ENCODE peak calls at places on chromosomes 2 and 18, in four cellular contexts. G is mesenchymal stem cell, R is SK-N-SH, C is tibial nerve. D is an unnamed sample.

GRCh38 chr2:201191132-201191875 is 8.4 kb downstream of the CASP10 start:
- DNase-seq in G (no peak), R (no peak), C (no peak), D (no peak)

GRCh38 chr2:2828774-2829368 is 497.8 kb upstream of the MYT1L start:
- DNase-seq in G (no peak), R (no peak), C (no peak), D (no peak)

GRCh38 chr2:44751754-44752479 is 189.6 kb upstream of the SIX3 start:
- DNase-seq in G (no peak), R (no peak), C (no peak), D (no peak)

GRCh38 chr2:86476092-86476491 is 34.9 kb downstream of the KDM3A start:
- DNase-seq in G (no peak), R (no peak), C (no peak), D (no peak)

GRCh38 chr18:47334966-47335365 is 83.5 kb upstream of the SKOR2 start:
- DNase-seq in G (no peak), R (no peak), C (no peak), D (no peak)

GRCh38 chr2:188146888-188147287 is 144.8 kb upstream of the GULP1 start:
- DNase-seq in G (no peak), R (no peak), C (no peak), D (no peak)

GRCh38 chr18:79796531-79797390 is 977 bp upstream of the KCNG2 start:
- DNase-seq in G (no peak), R (no peak), C (no peak), D (no peak)

GRCh38 chr2:178066890-178067669 is 5.5 kb downstream of the PDE11A start:
- DNase-seq in G (no peak), R (no peak), C (no peak), D (no peak)

GRCh38 chr2:116442418-116442817 is 1372.1 kb upstream of the DDX18 start:
- DNase-seq in G (no peak), R (no peak), C (no peak), D (no peak)

GRCh38 chr2:65491381-65491903 is 59.0 kb upstream of the SPRED2 start:
- DNase-seq in G (no peak), R (no peak), C (no peak), D (no peak)

GRCh38 chr2:177588671-177589070 is 196.1 kb downstream of the AGPS start:
- DNase-seq in G (no peak), R (no peak), C (no peak), D (no peak)

GRCh38 chr2:104853926-104854506 is at the start of gene POU3F3:
- DNase-seq in G (no peak), R (peak; percentile 93), C (no peak), D (no peak)

GRCh38 chr2:43648979-43649701 is 12.1 kb downstream of the PLEKHH2 start:
- DNase-seq in G (peak; percentile 33), R (no peak), C (no peak), D (no peak)

GRCh38 chr18:892316-892715 is 12.4 kb upstream of the ADCYAP1 start:
- DNase-seq in G (no peak), R (no peak), C (no peak), D (no peak)

GRCh38 chr2:3478846-3479385 is 40.4 kb downstream of the ADI1 start:
- DNase-seq in G (no peak), R (no peak), C (no peak), D (no peak)

GRCh38 chr2:28956890-28957289 is 24.2 kb upstream of the TOGARAM2 start:
- DNase-seq in G (peak; percentile 35), R (no peak), C (no peak), D (no peak)

GRCh38 chr2:167708998-167709397 is 538.4 kb downstream of the STK39 start:
- DNase-seq in G (no peak), R (no peak), C (no peak), D (no peak)

GRCh38 chr2:232839680-232840079 is 30.4 kb upstream of the SNORC start:
- DNase-seq in G (no peak), R (no peak), C (peak; percentile 25), D (no peak)

GRCh38 chr2:49241991-49242390 is 87.7 kb upstream of the FSHR start:
- DNase-seq in G (peak; percentile 40), R (no peak), C (no peak), D (no peak)

GRCh38 chr2:4246364-4247131 is 543.2 kb downstream of the DCDC2C start:
- DNase-seq in G (no peak), R (no peak), C (no peak), D (no peak)

GRCh38 chr18:75211002-75211621 is 515 bp downstream of the TSHZ1 start:
- DNase-seq in G (no peak), R (no peak), C (no peak), D (no peak)

GRCh38 chr2:55862673-55863390 is 60.8 kb downstream of the EFEMP1 start:
- DNase-seq in G (peak; percentile 100), R (no peak), C (peak; percentile 21), D (no peak)

GRCh38 chr18:60935046-60935445 is 398.2 kb upstream of the CDH20 start:
- DNase-seq in G (no peak), R (no peak), C (no peak), D (no peak)

GRCh38 chr2:1972428-1972827 is 228.1 kb upstream of the PXDN start:
- DNase-seq in G (no peak), R (peak; percentile 87), C (no peak), D (no peak)

GRCh38 chr2:56338232-56338631 is 154.4 kb downstream of the CCDC85A start:
- DNase-seq in G (no peak), R (no peak), C (no peak), D (no peak)

GRCh38 chr2:234770081-234770506 is 181.7 kb upstream of the SH3BP4 start:
- DNase-seq in G (peak; percentile 36), R (peak; percentile 57), C (no peak), D (no peak)

GRCh38 chr2:180196419-180196977 is 189.4 kb upstream of the CWC22 start:
- DNase-seq in G (peak; percentile 10), R (no peak), C (no peak), D (no peak)

GRCh38 chr18:24196764-24197163 is 57.9 kb downstream of the CABYR start:
- DNase-seq in G (no peak), R (no peak), C (no peak), D (no peak)

GRCh38 chr2:210007895-210008294 is 5.5 kb downstream of the RPE start:
- DNase-seq in G (peak; percentile 25), R (no peak), C (no peak), D (no peak)

GRCh38 chr2:174011796-174012195 is 46.6 kb upstream of the SP3 start:
- DNase-seq in G (no peak), R (no peak), C (no peak), D (no peak)

GRCh38 chr2:16653083-16653375 is 12.6 kb downstream of the CYRIA start:
- DNase-seq in G (no peak), R (no peak), C (no peak), D (no peak)

GRCh38 chr2:130391058-130391871 is 35.4 kb downstream of the PTPN18 start:
- DNase-seq in G (peak; percentile 81), R (peak; percentile 89), C (peak; percentile 56), D (peak; percentile 29)

GRCh38 chr2:27977623-27978312 is 87.2 kb downstream of the BABAM2 start:
- DNase-seq in G (peak; percentile 81), R (no peak), C (no peak), D (no peak)

GRCh38 chr2:26150243-26150642 is 22.6 kb upstream of the GAREM2 start:
- DNase-seq in G (no peak), R (no peak), C (no peak), D (no peak)

GRCh38 chr2:26148501-26148900 is 24.4 kb upstream of the GAREM2 start:
- DNase-seq in G (peak; percentile 32), R (no peak), C (no peak), D (no peak)

GRCh38 chr2:26141145-26141769 is 31.6 kb upstream of the GAREM2 start:
- DNase-seq in G (no peak), R (no peak), C (no peak), D (no peak)

GRCh38 chr2:26144031-26144430 is 28.9 kb upstream of the GAREM2 start:
- DNase-seq in G (no peak), R (no peak), C (no peak), D (no peak)

DNA sequence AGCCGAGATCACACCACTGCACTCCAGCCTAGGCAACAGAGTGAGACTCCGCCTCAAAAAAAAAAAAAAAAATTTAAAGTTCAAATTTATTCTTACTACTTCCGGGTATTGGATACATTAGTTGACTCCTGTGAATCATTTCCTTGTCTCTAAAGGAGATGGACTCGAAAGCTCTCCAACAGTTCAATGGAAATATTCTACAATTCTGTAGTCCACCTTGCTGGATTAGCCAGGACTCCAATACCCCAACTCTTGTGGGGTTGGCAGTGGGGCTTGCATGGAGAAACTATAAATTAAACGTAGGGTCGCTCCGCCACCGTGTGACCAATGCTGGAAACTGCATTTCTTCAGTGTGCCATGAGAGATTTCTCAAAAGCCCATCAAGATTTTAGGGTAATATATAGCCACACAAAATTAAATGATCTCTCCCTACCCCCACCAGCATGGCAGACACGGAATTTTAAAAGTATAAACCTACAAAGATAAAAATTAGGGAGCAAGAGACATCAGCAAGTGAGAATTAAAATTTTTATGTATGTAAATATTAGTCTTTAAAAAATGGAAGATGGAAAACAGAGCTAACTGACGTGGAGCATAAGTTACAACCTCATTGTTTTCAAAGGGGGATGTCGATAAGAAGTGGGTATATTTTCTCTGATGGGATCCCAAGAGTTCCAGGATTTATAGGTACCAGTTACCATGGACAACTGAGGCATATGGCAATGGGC is 27.8 kb upstream of the GAREM2 start:
- DNase-seq in G (peak; percentile 69), R (peak; percentile 85), C (peak; percentile 38), D (peak; percentile 35)
- H3K4me3 ChIP-seq in G (no peak overlapping the region), R (no peak overlapping the region), C (no peak overlapping the region), D (no peak overlapping the region)

DNA sequence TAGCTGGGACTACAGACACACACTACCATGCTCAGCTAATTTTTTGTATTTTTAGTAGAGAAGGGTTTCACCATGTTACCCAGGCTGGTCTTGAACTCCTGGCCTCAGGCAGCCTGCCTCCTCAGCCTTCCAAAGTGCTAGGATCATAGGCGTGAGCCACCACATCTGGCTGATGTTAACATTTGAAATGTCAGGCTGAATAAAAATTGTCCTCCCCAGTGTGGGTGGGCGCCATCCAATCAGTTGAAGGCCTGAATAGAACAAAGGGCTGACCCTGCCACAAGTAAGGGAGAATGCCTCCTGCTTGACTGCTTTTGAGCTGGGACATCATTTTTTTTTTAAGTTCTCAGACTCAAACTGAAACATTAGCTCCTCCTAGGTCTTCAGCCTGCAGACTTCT is 21.0 kb upstream of the RHOB start:
- DNase-seq in G (no peak), R (no peak), C (no peak), D (no peak)
- H3K4me1 ChIP-seq in G (peaks cover 24% of the 10 kb centered on the region), R (peaks cover 32% of the 10 kb centered on the region), C (peaks cover 41% of the 10 kb centered on the region), D (peaks cover 11% of the 10 kb centered on the region)

GRCh38 chr2:236600892-236601291 is 31.3 kb downstream of the ACKR3 start:
- DNase-seq in G (no peak), R (no peak), C (no peak), D (no peak)
- H3K27ac ChIP-seq in G (no peak overlapping the region), R (no peak overlapping the region), C (no peak overlapping the region), D (no peak overlapping the region)

GRCh38 chr2:225184948-225185347 is 142.7 kb upstream of the DOCK10 start:
- DNase-seq in G (no peak), R (no peak), C (no peak), D (no peak)

GRCh38 chr2:225177098-225177497 is 134.8 kb upstream of the DOCK10 start:
- DNase-seq in G (peak; percentile 43), R (no peak), C (no peak), D (no peak)

DNA sequence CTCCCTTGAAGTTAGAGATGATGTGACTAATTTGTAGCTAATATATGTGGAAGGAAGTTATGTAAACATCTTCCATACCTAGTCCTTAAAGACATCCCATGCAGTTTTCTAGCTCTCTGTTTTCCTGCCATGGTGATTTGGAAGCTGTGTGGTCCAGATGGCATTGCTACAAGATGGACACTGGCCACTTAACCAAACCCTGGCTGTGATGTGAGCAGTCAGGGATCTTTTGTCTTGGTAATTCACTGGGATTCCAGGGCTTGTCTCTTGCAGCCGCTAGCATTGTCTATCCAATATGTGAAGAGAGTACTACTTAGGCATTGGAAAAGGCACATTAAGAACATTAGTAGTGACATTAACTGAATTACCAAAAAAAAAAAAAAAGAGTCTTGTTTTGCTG is 139.9 kb upstream of the DOCK10 start:
- DNase-seq in G (no peak), R (no peak), C (no peak), D (no peak)
- H3K4me3 ChIP-seq in G (no peak overlapping the region), R (no peak overlapping the region), C (no peak overlapping the region), D (no peak overlapping the region)